ENCODE peak calls at places on chromosomes 12 and 14, in four cellular contexts. M, P, O and Y are unnamed samples.

GRCh38 chr14:67411820-67412421 is at the start of gene PLEK2:
- DNase-seq in M (no peak), P (peak), O (no peak), Y (peak)

GRCh38 chr12:31928246-31929139 is 30.7 kb upstream of the RESF1 start:
- DNase-seq in M (no peak), P (no peak), O (no peak), Y (no peak)

GRCh38 chr12:78964521-78964920 is 99.9 kb downstream of the SYT1 start:
- DNase-seq in M (no peak), P (no peak), O (no peak), Y (no peak)

GRCh38 chr12:42912367-42912766 is 322.8 kb upstream of the PRICKLE1 start:
- DNase-seq in M (no peak), P (no peak), O (no peak), Y (no peak)

GRCh38 chr12:65163755-65164154 is 5.6 kb upstream of the LEMD3 start:
- DNase-seq in M (no peak), P (no peak), O (no peak), Y (no peak)

GRCh38 chr12:41190360-41190759 is 2.2 kb downstream of the PDZRN4 start:
- DNase-seq in M (peak), P (no peak), O (peak), Y (peak)

GRCh38 chr14:105387530-105387922 is 10.8 kb upstream of the TEX22 start:
- DNase-seq in M (no peak), P (no peak), O (no peak), Y (no peak)

GRCh38 chr12:109696485-109697269 is 16.9 kb upstream of the FAM222A start:
- DNase-seq in M (peak), P (no peak), O (peak), Y (no peak)

GRCh38 chr14:99930420-99931274 is 134.6 kb upstream of the EVL start:
- DNase-seq in M (no peak), P (no peak), O (no peak), Y (no peak)

GRCh38 chr12:95738024-95738611 is 52.4 kb downstream of the NTN4 start:
- DNase-seq in M (peak), P (no peak), O (no peak), Y (no peak)

GRCh38 chr12:103547929-103548328 is 39.1 kb upstream of the STAB2 start:
- DNase-seq in M (no peak), P (no peak), O (no peak), Y (no peak)

GRCh38 chr12:79573820-79574219 is 116.9 kb downstream of the PAWR start:
- DNase-seq in M (no peak), P (no peak), O (no peak), Y (no peak)

GRCh38 chr12:23614280-23614679 is 335.2 kb downstream of the SOX5 start:
- DNase-seq in M (no peak), P (no peak), O (no peak), Y (no peak)

GRCh38 chr14:105900398-105901160 is 374.2 kb downstream of the TMEM121 start:
- DNase-seq in M (no peak), P (no peak), O (no peak), Y (no peak)

GRCh38 chr14:101444116-101444515 is 117.2 kb upstream of the DIO3 start:
- DNase-seq in M (no peak), P (no peak), O (no peak), Y (peak)

GRCh38 chr12:112537710-112538396 is 119.1 kb downstream of the PTPN11 start:
- DNase-seq in M (peak), P (no peak), O (no peak), Y (peak)

GRCh38 chr14:75489480-75489837 is 32.8 kb upstream of the BATF start:
- DNase-seq in M (no peak), P (peak), O (no peak), Y (no peak)

GRCh38 chr14:20988717-20989116 is 1.1 kb upstream of the METTL17 start:
- DNase-seq in M (no peak), P (no peak), O (no peak), Y (no peak)

GRCh38 chr12:20370001-20370381 is 1.7 kb downstream of the PDE3A start:
- DNase-seq in M (no peak), P (peak), O (no peak), Y (peak)

DNA sequence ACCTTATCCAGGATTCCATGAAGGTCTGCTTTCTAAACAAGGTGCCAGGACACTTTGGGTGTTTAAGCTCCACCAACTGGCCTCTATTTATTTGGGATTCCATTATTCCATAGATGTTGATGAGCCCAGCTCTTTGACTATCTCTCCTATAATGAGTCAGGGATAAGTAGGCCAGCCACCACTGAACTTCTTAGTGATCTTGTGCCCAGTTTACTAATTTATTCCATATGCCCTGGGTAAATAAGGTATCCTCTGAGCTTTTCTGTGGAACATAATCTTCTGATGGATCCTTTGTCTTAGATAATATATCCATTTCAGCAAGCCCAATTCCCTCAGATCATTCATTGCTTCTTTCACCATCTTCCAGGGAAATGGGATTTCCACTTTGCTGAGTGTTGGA is 535.0 kb downstream of the FOXG1 start:
- DNase-seq in M (no peak), P (no peak), O (no peak), Y (no peak)
- TF ChIP-seq MAFK in M (no peak), P (no peak), O (no peak), Y (no peak)

DNA sequence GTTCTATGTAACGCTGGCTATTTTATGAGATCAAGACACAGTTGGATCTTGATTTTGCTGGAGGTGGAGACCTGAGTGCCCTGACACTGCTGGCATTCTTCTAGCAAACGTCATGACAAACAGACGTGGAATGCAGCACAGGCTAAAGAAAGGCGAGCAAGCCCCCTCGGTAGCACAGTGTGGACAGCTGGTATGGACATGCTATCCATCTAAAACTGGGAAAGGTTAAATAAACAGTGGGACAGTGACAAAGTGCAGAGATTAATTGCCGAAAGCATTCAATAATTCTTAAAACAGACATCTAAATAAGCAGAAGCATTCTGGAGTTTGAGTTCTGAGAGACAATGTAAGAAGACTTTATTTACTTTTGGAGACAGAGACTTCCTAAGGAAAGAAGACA is 237.2 kb downstream of the FBXL14 start:
- DNase-seq in M (no peak), P (no peak), O (no peak), Y (no peak)
- TF ChIP-seq JUN in M (no peak), P (no peak), O (no peak), Y (no peak)

DNA sequence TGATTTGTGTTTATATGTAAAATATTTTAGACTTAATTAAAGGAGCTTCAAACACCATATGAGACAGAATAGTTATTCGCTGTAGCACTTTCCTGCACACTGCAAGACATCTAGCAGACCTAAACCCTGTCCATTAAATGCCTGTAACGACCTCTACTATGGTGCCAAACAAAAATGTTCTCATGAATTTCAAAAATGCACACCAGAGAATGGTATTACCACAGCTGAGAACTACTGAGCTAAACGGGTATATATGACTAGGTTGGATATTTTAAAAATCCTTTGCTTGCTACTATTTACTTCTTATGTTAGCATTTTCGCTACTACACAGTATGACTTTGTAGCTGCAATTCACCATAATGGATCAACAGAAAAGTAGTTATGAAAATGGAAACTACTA is 34.8 kb downstream of the SPPL3 start:
- DNase-seq in M (no peak), P (no peak), O (no peak), Y (no peak)
- TF ChIP-seq MAFK in M (no peak), P (no peak), O (no peak), Y (no peak)

GRCh38 chr12:846376-846775 is 94.0 kb downstream of the WNK1 start:
- DNase-seq in M (no peak), P (no peak), O (no peak), Y (no peak)

GRCh38 chr12:849192-849527 is 96.8 kb downstream of the WNK1 start:
- DNase-seq in M (no peak), P (no peak), O (no peak), Y (no peak)

GRCh38 chr12:848519-849191 is 96.3 kb downstream of the WNK1 start:
- DNase-seq in M (no peak), P (no peak), O (no peak), Y (no peak)

DNA sequence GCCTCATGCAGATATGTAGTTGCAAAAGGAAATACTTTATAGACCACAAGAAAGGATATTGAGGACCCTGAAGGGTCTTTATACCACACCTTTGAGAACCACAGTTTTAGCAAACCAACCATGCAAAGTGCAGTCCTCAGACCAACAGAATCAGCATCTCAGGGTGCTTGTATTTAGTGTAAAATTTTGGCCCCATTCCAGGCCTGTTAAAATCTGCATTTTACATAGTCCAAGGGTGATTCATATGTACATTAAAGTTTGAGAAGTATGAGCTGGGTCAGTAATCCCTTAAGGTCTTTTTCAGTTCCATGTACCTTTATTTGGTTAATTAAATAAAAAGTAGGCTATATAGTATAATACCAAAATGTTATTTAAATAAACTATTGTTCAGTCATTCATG is 91.2 kb downstream of the WNK1 start:
- DNase-seq in M (no peak), P (no peak), O (no peak), Y (no peak)
- TF ChIP-seq JUN in M (no peak), P (no peak), O (no peak), Y (no peak)

DNA sequence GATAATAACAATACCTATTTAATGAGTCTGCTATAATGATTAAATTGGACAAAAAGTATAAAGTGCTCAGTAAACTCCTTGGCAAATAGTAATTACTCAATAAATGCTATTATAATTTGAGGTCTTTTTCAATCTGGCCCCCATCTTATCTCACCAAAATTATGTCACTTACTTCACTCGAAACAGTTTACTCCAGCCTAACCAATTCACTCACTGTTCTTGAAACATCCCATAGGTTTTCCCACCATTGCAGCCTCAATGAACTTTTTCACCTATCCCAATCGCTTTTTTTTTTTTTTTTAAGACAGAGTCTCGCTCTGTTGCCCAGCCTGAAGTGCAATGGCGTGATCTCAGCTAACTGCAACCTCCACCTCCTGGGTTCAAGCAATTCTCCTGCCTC is 17.5 kb upstream of the PRKAG1 start:
- DNase-seq in M (no peak), P (no peak), O (no peak), Y (no peak)
- TF ChIP-seq MAFK in M (no peak), P (no peak), O (no peak), Y (no peak)

GRCh38 chr12:21849878-21850277 is 75.4 kb upstream of the KCNJ8 start:
- DNase-seq in M (no peak), P (no peak), O (no peak), Y (no peak)
- TF ChIP-seq JUN in M (no peak), P (no peak), O (no peak), Y (no peak)

DNA sequence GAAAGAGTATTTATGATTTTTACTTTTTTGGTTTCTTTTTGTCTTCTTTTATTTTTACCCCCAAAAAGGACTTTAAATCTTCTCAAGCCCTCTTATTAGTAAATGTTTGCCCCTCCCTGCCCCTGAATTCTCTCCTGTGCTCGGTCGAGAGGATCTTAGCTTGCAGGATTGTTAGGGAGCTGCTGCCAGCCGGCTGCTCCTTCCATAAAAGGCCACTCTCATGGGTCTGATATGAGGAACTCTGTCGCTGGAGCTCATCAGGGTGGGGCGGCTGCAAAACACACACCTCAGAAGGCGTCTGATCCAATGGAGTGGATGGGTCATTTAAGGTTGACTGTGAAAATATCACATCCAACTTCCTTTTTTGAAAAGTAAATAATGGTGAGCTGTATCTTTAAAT is 8.5 kb downstream of the LTBR start:
- DNase-seq in M (no peak), P (no peak), O (no peak), Y (no peak)
- TF ChIP-seq MAFK in M (no peak), P (no peak), O (no peak), Y (no peak)

DNA sequence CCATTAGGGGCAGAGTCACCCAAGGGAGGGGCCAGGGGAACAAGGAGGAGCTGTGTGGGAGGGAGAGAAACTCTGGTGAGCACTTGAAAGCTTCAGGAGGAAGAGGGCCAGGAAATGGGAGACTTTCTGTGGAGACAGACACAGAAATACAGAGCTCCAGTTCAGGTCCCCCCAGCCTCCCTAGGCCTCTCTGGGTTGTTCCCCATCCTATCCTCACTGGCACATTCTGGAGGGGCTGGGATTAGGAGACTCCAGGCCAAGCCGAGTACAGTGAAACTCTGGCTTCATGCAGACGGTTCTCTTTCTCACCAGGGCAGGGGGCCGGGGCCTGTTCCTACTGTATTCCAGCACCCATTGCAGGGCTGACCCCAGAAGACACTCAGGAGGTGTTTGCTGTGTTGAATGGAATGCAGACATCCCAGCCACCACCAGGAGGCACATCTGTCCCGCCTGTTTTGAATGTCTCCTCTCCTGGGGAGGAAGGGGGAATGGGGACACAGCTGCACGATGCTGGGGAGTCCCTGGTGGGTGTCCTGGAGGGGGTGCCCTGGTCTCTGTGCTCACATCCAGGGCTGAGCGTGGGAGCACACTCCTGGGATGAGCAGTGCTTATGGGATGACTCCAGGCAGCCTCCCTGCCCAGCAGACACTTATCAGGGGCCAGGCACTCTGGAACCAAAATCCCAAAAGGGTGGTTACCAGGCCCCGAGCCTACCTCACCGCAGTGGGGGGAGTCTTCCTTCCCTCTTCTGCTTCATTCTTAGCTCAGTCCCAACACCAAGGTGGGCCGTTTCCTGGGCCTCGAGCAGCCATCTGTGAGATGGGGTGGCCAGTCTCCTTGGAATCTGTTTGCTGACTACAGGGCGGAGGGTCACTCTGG is 5.5 kb upstream of the KRT84 start:
- DNase-seq in M (peak), P (peak), O (peak), Y (peak)
- TF ChIP-seq JUN in M (no peak), P (no peak), O (no peak), Y (no peak)